ENCODE peak calls at places on chromosomes 4 and X, in nine cellular contexts. N is memory B cell; B is Peyer's patch; E is dorsolateral prefrontal cortex; F is mucosa of descending colon; G is HL-60; Y is body of pancreas; S is NCI-H748 treated with DMSO at 0.1 percent for 48 hours; K is activated naive CD4-positive, alpha-beta T cell. V is an unnamed sample.

GRCh38 chr4:3740256-3740655 is 25.9 kb upstream of the ADRA2C start:
- DNase-seq in E (no peak), N (no peak), Y (no peak), G (no peak), F (no peak), S (no peak), B (no peak), K (no peak), V (no peak)

GRCh38 chrX:68146054-68146453 is 287.2 kb downstream of the OPHN1 start:
- DNase-seq in E (no peak), N (no peak), K (no peak), G (peak), Y (no peak), F (no peak), B (no peak), S (no peak), V (no peak)

GRCh38 chr4:176335421-176335820 is 15.7 kb downstream of the SPCS3 start:
- DNase-seq in S (no peak), F (no peak), G (no peak), N (no peak), K (no peak), E (no peak), B (no peak), Y (no peak), V (no peak)

GRCh38 chrX:45788941-45789348 is 588.3 kb upstream of the DIPK2B start:
- DNase-seq in N (no peak), B (no peak), S (no peak), K (no peak), G (no peak), Y (no peak), F (no peak), E (no peak), V (no peak)

GRCh38 chr4:168723020-168723419 is 226.2 kb downstream of the PALLD start:
- DNase-seq in Y (peak), K (no peak), F (peak), N (no peak), G (no peak), S (no peak), E (no peak), B (no peak), V (no peak)

GRCh38 chrX:77962068-77962902 is 7.2 kb downstream of the PGAM4 start:
- DNase-seq in Y (no peak), F (no peak), E (no peak), K (no peak), S (no peak), N (no peak), G (no peak), B (no peak), V (no peak)

GRCh38 chr4:123488916-123489315 is 92.3 kb downstream of the SPRY1 start:
- DNase-seq in E (no peak), F (no peak), G (peak), N (no peak), B (no peak), K (no peak), S (no peak), Y (no peak), V (no peak)

GRCh38 chrX:40423299-40423698 is 157.5 kb upstream of the ATP6AP2 start:
- DNase-seq in K (no peak), B (no peak), G (no peak), N (no peak), S (no peak), E (peak), Y (no peak), F (no peak), V (no peak)

GRCh38 chr4:78299565-78299972 is 242.4 kb downstream of the FRAS1 start:
- DNase-seq in G (no peak), N (no peak), F (no peak), B (no peak), K (no peak), E (no peak), Y (peak), S (no peak), V (no peak)

GRCh38 chrX:153634832-153635231 is 12.2 kb upstream of the DUSP9 start:
- DNase-seq in N (no peak), Y (no peak), G (no peak), K (no peak), B (no peak), E (no peak), S (no peak), F (no peak), V (no peak)

GRCh38 chr4:113708250-113708649 is 53.3 kb downstream of the CAMK2D start:
- DNase-seq in E (no peak), G (no peak), F (peak), Y (no peak), B (no peak), K (no peak), N (no peak), S (no peak), V (no peak)

GRCh38 chrX:63471004-63471403 is 119.9 kb upstream of the SPIN4 start:
- DNase-seq in Y (no peak), B (no peak), N (no peak), F (no peak), S (no peak), K (no peak), G (peak), E (no peak), V (no peak)

V was measured in activated CD4-positive, CD25-positive, alpha-beta regulatory T cell.